ENCODE peak calls at places on chromosomes 2 and 18, in ten cellular contexts. One of them, this sample, is unnamed.

GRCh38 chr2:152573168-152573567 is 144.1 kb downstream of the PRPF40A start:
- DNase-seq in GM12878: peak
- DNase-seq in ovary: no peak
- DNase-seq in SK-N-SH: peak
- DNase-seq in stomach: no peak
- DNase-seq in K562: peak
- DNase-seq in transverse colon: no peak
- DNase-seq in HepG2: no peak
- DNase-seq in tibial nerve: no peak
- DNase-seq in suprapubic skin: no peak
- DNase-seq in this sample: peak

GRCh38 chr2:53490659-53491058 is 276.9 kb upstream of the CHAC2 start:
- DNase-seq in transverse colon: peak
- DNase-seq in K562: no peak
- DNase-seq in stomach: no peak
- DNase-seq in SK-N-SH: no peak
- DNase-seq in ovary: no peak
- DNase-seq in GM12878: no peak
- DNase-seq in suprapubic skin: peak
- DNase-seq in tibial nerve: peak
- DNase-seq in HepG2: no peak
- DNase-seq in this sample: no peak

GRCh38 chr2:178419123-178419522 is 31.9 kb downstream of the PRKRA start:
- DNase-seq in tibial nerve: no peak
- DNase-seq in GM12878: no peak
- DNase-seq in SK-N-SH: no peak
- DNase-seq in K562: no peak
- DNase-seq in suprapubic skin: no peak
- DNase-seq in stomach: no peak
- DNase-seq in HepG2: no peak
- DNase-seq in transverse colon: no peak
- DNase-seq in ovary: no peak
- DNase-seq in this sample: no peak

GRCh38 chr2:173830169-173830568 is 135.0 kb downstream of the SP3 start:
- DNase-seq in HepG2: no peak
- DNase-seq in stomach: no peak
- DNase-seq in transverse colon: no peak
- DNase-seq in K562: no peak
- DNase-seq in tibial nerve: no peak
- DNase-seq in GM12878: no peak
- DNase-seq in SK-N-SH: no peak
- DNase-seq in ovary: no peak
- DNase-seq in suprapubic skin: no peak
- DNase-seq in this sample: no peak

GRCh38 chr18:62717059-62717849 is 1.9 kb downstream of the PHLPP1 start:
- DNase-seq in SK-N-SH: peak
- DNase-seq in K562: peak
- DNase-seq in tibial nerve: no peak
- DNase-seq in transverse colon: peak
- DNase-seq in GM12878: no peak
- DNase-seq in suprapubic skin: peak
- DNase-seq in ovary: no peak
- DNase-seq in stomach: peak
- DNase-seq in HepG2: peak
- DNase-seq in this sample: no peak

GRCh38 chr2:118044103-118044716 is 30.3 kb upstream of the CCDC93 start:
- DNase-seq in K562: no peak
- DNase-seq in tibial nerve: no peak
- DNase-seq in SK-N-SH: no peak
- DNase-seq in HepG2: no peak
- DNase-seq in suprapubic skin: no peak
- DNase-seq in GM12878: no peak
- DNase-seq in stomach: no peak
- DNase-seq in ovary: no peak
- DNase-seq in transverse colon: no peak
- DNase-seq in this sample: no peak

GRCh38 chr2:2656046-2656715 is 325.1 kb upstream of the MYT1L start:
- DNase-seq in HepG2: no peak
- DNase-seq in stomach: no peak
- DNase-seq in K562: no peak
- DNase-seq in tibial nerve: no peak
- DNase-seq in transverse colon: no peak
- DNase-seq in suprapubic skin: no peak
- DNase-seq in SK-N-SH: no peak
- DNase-seq in ovary: no peak
- DNase-seq in GM12878: no peak
- DNase-seq in this sample: no peak

GRCh38 chr2:38164881-38165280 is 88.9 kb upstream of the CYP1B1 start:
- DNase-seq in K562: no peak
- DNase-seq in ovary: no peak
- DNase-seq in HepG2: no peak
- DNase-seq in SK-N-SH: no peak
- DNase-seq in transverse colon: no peak
- DNase-seq in GM12878: peak
- DNase-seq in stomach: no peak
- DNase-seq in suprapubic skin: no peak
- DNase-seq in tibial nerve: no peak
- DNase-seq in this sample: no peak

GRCh38 chr2:235745597-235745996 is 251.8 kb downstream of the AGAP1 start:
- DNase-seq in K562: no peak
- DNase-seq in suprapubic skin: no peak
- DNase-seq in GM12878: no peak
- DNase-seq in HepG2: no peak
- DNase-seq in stomach: no peak
- DNase-seq in SK-N-SH: no peak
- DNase-seq in tibial nerve: no peak
- DNase-seq in transverse colon: no peak
- DNase-seq in ovary: no peak
- DNase-seq in this sample: no peak

GRCh38 chr2:235744161-235744560 is 250.3 kb downstream of the AGAP1 start:
- DNase-seq in ovary: no peak
- DNase-seq in HepG2: no peak
- DNase-seq in tibial nerve: no peak
- DNase-seq in SK-N-SH: no peak
- DNase-seq in stomach: no peak
- DNase-seq in suprapubic skin: no peak
- DNase-seq in transverse colon: no peak
- DNase-seq in K562: no peak
- DNase-seq in GM12878: no peak
- DNase-seq in this sample: no peak

GRCh38 chr2:235747001-235747867 is 253.4 kb downstream of the AGAP1 start:
- DNase-seq in HepG2: no peak
- DNase-seq in ovary: no peak
- DNase-seq in stomach: no peak
- DNase-seq in GM12878: no peak
- DNase-seq in SK-N-SH: no peak
- DNase-seq in tibial nerve: no peak
- DNase-seq in transverse colon: no peak
- DNase-seq in K562: no peak
- DNase-seq in suprapubic skin: no peak
- DNase-seq in this sample: no peak

GRCh38 chr2:235747868-235748144 is 254.0 kb downstream of the AGAP1 start:
- DNase-seq in transverse colon: peak
- DNase-seq in ovary: no peak
- DNase-seq in HepG2: no peak
- DNase-seq in tibial nerve: no peak
- DNase-seq in SK-N-SH: no peak
- DNase-seq in suprapubic skin: no peak
- DNase-seq in GM12878: no peak
- DNase-seq in K562: no peak
- DNase-seq in stomach: no peak
- DNase-seq in this sample: no peak

DNA sequence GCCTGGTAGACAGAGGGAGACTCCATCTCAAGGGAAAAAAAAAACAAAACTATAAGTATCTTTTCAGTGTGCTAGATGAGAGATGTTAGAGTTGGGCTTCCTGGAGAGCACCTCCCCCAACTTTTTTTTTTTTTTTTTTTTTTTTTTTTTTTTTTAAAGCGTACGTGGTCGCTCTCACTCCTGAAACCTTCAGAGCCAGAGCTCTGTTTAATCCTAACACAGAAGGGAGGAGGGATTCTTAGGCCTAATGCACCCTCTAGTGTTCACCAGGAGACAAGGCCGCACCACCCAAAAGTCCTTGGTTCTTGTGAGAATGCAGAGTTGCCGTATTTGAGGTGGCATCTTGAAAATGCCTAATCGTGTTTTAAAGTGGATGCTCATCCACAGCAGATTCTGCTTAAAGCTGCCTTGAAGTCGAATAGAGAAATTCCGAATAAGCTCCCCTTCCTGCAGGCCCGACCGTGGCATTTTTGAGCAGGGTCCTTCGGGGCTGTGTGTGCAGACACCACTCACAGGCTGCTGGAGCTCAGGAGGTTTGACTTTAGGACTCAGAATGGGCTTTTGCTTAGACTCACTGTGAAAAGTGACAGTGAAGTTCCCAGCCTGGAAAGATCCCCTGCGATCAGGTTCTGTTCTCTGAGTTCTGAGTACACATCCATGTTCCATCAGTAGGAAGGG is 252.6 kb downstream of the AGAP1 start:
- DNase-seq in K562: peak
- DNase-seq in tibial nerve: peak
- DNase-seq in stomach: peak
- DNase-seq in suprapubic skin: no peak
- DNase-seq in SK-N-SH: peak
- DNase-seq in HepG2: peak
- DNase-seq in transverse colon: peak
- DNase-seq in GM12878: no peak
- DNase-seq in ovary: peak
- DNase-seq in this sample: no peak
- TF ChIP-seq CTCF in K562: peak
- TF ChIP-seq CTCF in tibial nerve: peak
- TF ChIP-seq CTCF in stomach: no peak
- TF ChIP-seq CTCF in suprapubic skin: peak
- TF ChIP-seq CTCF in SK-N-SH: peak
- TF ChIP-seq CTCF in HepG2: peak
- TF ChIP-seq CTCF in transverse colon: peak
- TF ChIP-seq CTCF in GM12878: peak
- TF ChIP-seq CTCF in ovary: peak
- TF ChIP-seq CTCF in this sample: peak

DNA sequence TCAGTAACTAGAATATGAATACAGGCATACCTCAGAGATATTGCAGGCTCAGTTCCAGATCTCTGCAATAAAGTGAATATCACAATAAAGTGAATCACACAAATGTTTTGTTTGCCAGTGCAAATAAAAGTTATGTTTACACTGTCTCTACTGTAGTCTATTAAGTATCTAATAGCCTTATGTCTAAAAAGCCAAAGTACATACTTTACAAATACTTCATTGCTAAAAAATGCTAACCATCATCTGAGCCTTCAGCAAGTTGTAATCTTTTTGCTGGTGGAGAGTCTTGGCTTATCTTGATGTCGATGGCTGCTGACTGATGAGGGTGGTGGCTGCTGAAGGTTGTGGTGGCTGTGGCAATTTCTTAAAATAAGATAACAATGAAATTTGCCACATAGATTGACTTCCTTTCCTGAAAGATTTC is 159.4 kb downstream of the MYO1B start:
- DNase-seq in HepG2: no peak
- DNase-seq in suprapubic skin: no peak
- DNase-seq in transverse colon: no peak
- DNase-seq in SK-N-SH: no peak
- DNase-seq in ovary: no peak
- DNase-seq in K562: no peak
- DNase-seq in stomach: no peak
- DNase-seq in tibial nerve: no peak
- DNase-seq in GM12878: no peak
- DNase-seq in this sample: no peak
- TF ChIP-seq EP300 in HepG2: no peak
- TF ChIP-seq EP300 in suprapubic skin: no peak
- TF ChIP-seq EP300 in transverse colon: no peak
- TF ChIP-seq EP300 in SK-N-SH: no peak
- TF ChIP-seq EP300 in ovary: no peak
- TF ChIP-seq EP300 in K562: no peak
- TF ChIP-seq EP300 in stomach: no peak
- TF ChIP-seq EP300 in tibial nerve: no peak
- TF ChIP-seq EP300 in GM12878: no peak
- TF ChIP-seq EP300 in this sample: no peak

GRCh38 chr2:128981353-128981752 is 662.7 kb upstream of the HS6ST1 start:
- DNase-seq in GM12878: no peak
- DNase-seq in stomach: no peak
- DNase-seq in K562: no peak
- DNase-seq in tibial nerve: no peak
- DNase-seq in suprapubic skin: no peak
- DNase-seq in SK-N-SH: no peak
- DNase-seq in HepG2: no peak
- DNase-seq in ovary: no peak
- DNase-seq in transverse colon: no peak
- DNase-seq in this sample: peak

GRCh38 chr2:128982001-128982400 is 663.3 kb upstream of the HS6ST1 start:
- DNase-seq in suprapubic skin: no peak
- DNase-seq in stomach: no peak
- DNase-seq in GM12878: no peak
- DNase-seq in transverse colon: no peak
- DNase-seq in ovary: no peak
- DNase-seq in HepG2: no peak
- DNase-seq in SK-N-SH: no peak
- DNase-seq in tibial nerve: no peak
- DNase-seq in K562: no peak
- DNase-seq in this sample: peak

GRCh38 chr2:128980475-128980874 is 661.8 kb upstream of the HS6ST1 start:
- DNase-seq in transverse colon: no peak
- DNase-seq in HepG2: no peak
- DNase-seq in SK-N-SH: no peak
- DNase-seq in stomach: no peak
- DNase-seq in K562: no peak
- DNase-seq in tibial nerve: no peak
- DNase-seq in ovary: no peak
- DNase-seq in suprapubic skin: no peak
- DNase-seq in GM12878: no peak
- DNase-seq in this sample: peak

GRCh38 chr2:128979182-128979581 is 660.5 kb upstream of the HS6ST1 start:
- DNase-seq in HepG2: no peak
- DNase-seq in SK-N-SH: no peak
- DNase-seq in K562: peak
- DNase-seq in ovary: no peak
- DNase-seq in tibial nerve: no peak
- DNase-seq in GM12878: no peak
- DNase-seq in transverse colon: no peak
- DNase-seq in stomach: no peak
- DNase-seq in suprapubic skin: no peak
- DNase-seq in this sample: no peak

GRCh38 chr2:128978155-128978707 is 659.6 kb upstream of the HS6ST1 start:
- DNase-seq in suprapubic skin: no peak
- DNase-seq in K562: no peak
- DNase-seq in ovary: no peak
- DNase-seq in GM12878: no peak
- DNase-seq in HepG2: no peak
- DNase-seq in transverse colon: peak
- DNase-seq in tibial nerve: no peak
- DNase-seq in stomach: no peak
- DNase-seq in SK-N-SH: no peak
- DNase-seq in this sample: no peak
- H3K27ac ChIP-seq in suprapubic skin: no peak
- H3K27ac ChIP-seq in K562: no peak
- H3K27ac ChIP-seq in ovary: no peak
- H3K27ac ChIP-seq in GM12878: no peak
- H3K27ac ChIP-seq in HepG2: no peak
- H3K27ac ChIP-seq in transverse colon: no peak
- H3K27ac ChIP-seq in tibial nerve: no peak
- H3K27ac ChIP-seq in stomach: no peak
- H3K27ac ChIP-seq in SK-N-SH: no peak
- H3K27ac ChIP-seq in this sample: no peak

DNA sequence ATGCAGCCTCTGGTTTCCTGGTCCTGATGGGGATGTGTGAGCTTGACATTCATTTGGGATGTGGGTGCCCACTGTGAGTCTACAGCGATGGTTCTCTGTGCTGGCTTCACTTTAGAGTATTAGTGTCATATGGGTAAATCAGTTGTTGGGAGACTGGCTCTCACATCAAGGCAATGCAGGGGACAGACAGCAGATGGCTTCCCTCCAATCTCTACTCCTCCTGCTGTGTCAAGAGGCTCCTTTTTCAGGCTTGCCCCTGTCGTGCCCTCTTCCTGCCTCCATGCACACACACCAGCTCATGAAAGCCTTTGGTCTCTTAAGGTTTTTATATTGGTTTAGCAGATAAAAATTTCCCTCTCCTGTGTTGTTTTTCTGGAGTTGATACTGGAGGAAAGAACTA is 315.6 kb downstream of the RDH14 start:
- DNase-seq in K562: no peak
- DNase-seq in ovary: no peak
- DNase-seq in transverse colon: no peak
- DNase-seq in HepG2: no peak
- DNase-seq in tibial nerve: no peak
- DNase-seq in GM12878: no peak
- DNase-seq in SK-N-SH: no peak
- DNase-seq in suprapubic skin: no peak
- DNase-seq in stomach: no peak
- DNase-seq in this sample: no peak
- TF ChIP-seq CTCF in K562: no peak
- TF ChIP-seq CTCF in ovary: no peak
- TF ChIP-seq CTCF in transverse colon: no peak
- TF ChIP-seq CTCF in HepG2: no peak
- TF ChIP-seq CTCF in tibial nerve: no peak
- TF ChIP-seq CTCF in GM12878: no peak
- TF ChIP-seq CTCF in SK-N-SH: no peak
- TF ChIP-seq CTCF in suprapubic skin: no peak
- TF ChIP-seq CTCF in stomach: no peak
- TF ChIP-seq CTCF in this sample: no peak

This sample was measured in esophagus muscularis mucosa.